ENCODE peak calls at places on chromosomes 13 and 19, in five cellular contexts. One of them, this sample, is unnamed.

GRCh38 chr19:9052894-9053293 is 34.0 kb upstream of the OR1M1 start:
- DNase-seq in HCT116: no peak
- DNase-seq in K562: no peak
- DNase-seq in SK-N-SH: no peak
- DNase-seq in H1: no peak
- DNase-seq in this sample: no peak

GRCh38 chr13:61728468-61728867 is 312.8 kb upstream of the PCDH20 start:
- DNase-seq in HCT116: no peak
- DNase-seq in K562: no peak
- DNase-seq in SK-N-SH: peak
- DNase-seq in H1: no peak
- DNase-seq in this sample: peak

GRCh38 chr19:2923510-2923909 is 21.3 kb downstream of the ZNF77 start:
- DNase-seq in HCT116: no peak
- DNase-seq in K562: no peak
- DNase-seq in SK-N-SH: no peak
- DNase-seq in H1: no peak
- DNase-seq in this sample: no peak

GRCh38 chr19:50695251-50696064 is 24.1 kb downstream of the SHANK1 start:
- DNase-seq in HCT116: no peak
- DNase-seq in K562: peak
- DNase-seq in SK-N-SH: peak
- DNase-seq in H1: peak
- DNase-seq in this sample: peak

GRCh38 chr13:24627864-24628418 is 52.3 kb upstream of the ATP12A start:
- DNase-seq in HCT116: no peak
- DNase-seq in K562: peak
- DNase-seq in SK-N-SH: no peak
- DNase-seq in H1: no peak
- DNase-seq in this sample: no peak

GRCh38 chr19:58385313-58386165 is 1.5 kb upstream of the RPS5 start:
- DNase-seq in HCT116: no peak
- DNase-seq in K562: no peak
- DNase-seq in SK-N-SH: no peak
- DNase-seq in H1: no peak
- DNase-seq in this sample: no peak

GRCh38 chr19:19615086-19615485 is 3.4 kb downstream of the PBX4 start:
- DNase-seq in HCT116: peak
- DNase-seq in K562: no peak
- DNase-seq in SK-N-SH: no peak
- DNase-seq in H1: no peak
- DNase-seq in this sample: no peak

GRCh38 chr13:44156294-44156658 is 217.3 kb upstream of the SERP2 start:
- DNase-seq in HCT116: no peak
- DNase-seq in K562: no peak
- DNase-seq in SK-N-SH: no peak
- DNase-seq in H1: no peak
- DNase-seq in this sample: no peak

GRCh38 chr13:99689955-99690354 is 188.7 kb downstream of the TM9SF2 start:
- DNase-seq in HCT116: no peak
- DNase-seq in K562: no peak
- DNase-seq in SK-N-SH: no peak
- DNase-seq in H1: no peak
- DNase-seq in this sample: no peak

GRCh38 chr13:60838581-60838980 is 441.6 kb downstream of the TDRD3 start:
- DNase-seq in HCT116: no peak
- DNase-seq in K562: no peak
- DNase-seq in SK-N-SH: no peak
- DNase-seq in H1: no peak
- DNase-seq in this sample: peak

GRCh38 chr19:45769821-45770191 is 754 bp upstream of the SIX5 start:
- DNase-seq in HCT116: no peak
- DNase-seq in K562: peak
- DNase-seq in SK-N-SH: no peak
- DNase-seq in H1: peak
- DNase-seq in this sample: peak

GRCh38 chr19:31316201-31316951 is 32.9 kb downstream of the TSHZ3 start:
- DNase-seq in HCT116: no peak
- DNase-seq in K562: no peak
- DNase-seq in SK-N-SH: no peak
- DNase-seq in H1: no peak
- DNase-seq in this sample: no peak

GRCh38 chr19:38388310-38389100 is at the start of gene SPRED3:
- DNase-seq in HCT116: no peak
- DNase-seq in K562: peak
- DNase-seq in SK-N-SH: peak
- DNase-seq in H1: peak
- DNase-seq in this sample: peak

GRCh38 chr19:29841559-29842367 is 30.0 kb downstream of the CCNE1 start:
- DNase-seq in HCT116: peak
- DNase-seq in K562: peak
- DNase-seq in SK-N-SH: peak
- DNase-seq in H1: no peak
- DNase-seq in this sample: no peak

GRCh38 chr13:100892981-100893380 is 218.4 kb upstream of the TMTC4 start:
- DNase-seq in HCT116: no peak
- DNase-seq in K562: no peak
- DNase-seq in SK-N-SH: no peak
- DNase-seq in H1: no peak
- DNase-seq in this sample: no peak

GRCh38 chr19:31023038-31023437 is 326.2 kb downstream of the TSHZ3 start:
- DNase-seq in HCT116: no peak
- DNase-seq in K562: no peak
- DNase-seq in SK-N-SH: peak
- DNase-seq in H1: no peak
- DNase-seq in this sample: no peak

GRCh38 chr13:22412452-22412851 is 741.6 kb downstream of the FGF9 start:
- DNase-seq in HCT116: no peak
- DNase-seq in K562: no peak
- DNase-seq in SK-N-SH: no peak
- DNase-seq in H1: no peak
- DNase-seq in this sample: no peak

GRCh38 chr19:756232-756631 is 5.3 kb downstream of the MISP start:
- DNase-seq in HCT116: peak
- DNase-seq in K562: peak
- DNase-seq in SK-N-SH: peak
- DNase-seq in H1: no peak
- DNase-seq in this sample: no peak

GRCh38 chr13:46964789-46965527 is 68.1 kb upstream of the HTR2A start:
- DNase-seq in HCT116: no peak
- DNase-seq in K562: no peak
- DNase-seq in SK-N-SH: no peak
- DNase-seq in H1: no peak
- DNase-seq in this sample: no peak

GRCh38 chr19:39157275-39157996 is 31.9 kb downstream of the PAK4 start:
- DNase-seq in HCT116: no peak
- DNase-seq in K562: no peak
- DNase-seq in SK-N-SH: no peak
- DNase-seq in H1: no peak
- DNase-seq in this sample: no peak

GRCh38 chr13:33186851-33187250 is 98.7 kb downstream of the STARD13 start:
- DNase-seq in HCT116: no peak
- DNase-seq in K562: no peak
- DNase-seq in SK-N-SH: no peak
- DNase-seq in H1: no peak
- DNase-seq in this sample: no peak

GRCh38 chr19:5676711-5677110 is 3.6 kb downstream of the MICOS13 start:
- DNase-seq in HCT116: no peak
- DNase-seq in K562: no peak
- DNase-seq in SK-N-SH: no peak
- DNase-seq in H1: no peak
- DNase-seq in this sample: no peak

GRCh38 chr13:44238011-44238421 is 135.6 kb upstream of the SERP2 start:
- DNase-seq in HCT116: no peak
- DNase-seq in K562: no peak
- DNase-seq in SK-N-SH: peak
- DNase-seq in H1: no peak
- DNase-seq in this sample: no peak

GRCh38 chr19:19506592-19506991 is 8.8 kb downstream of the TSSK6 start:
- DNase-seq in HCT116: no peak
- DNase-seq in K562: no peak
- DNase-seq in SK-N-SH: no peak
- DNase-seq in H1: no peak
- DNase-seq in this sample: no peak

GRCh38 chr13:24063281-24063851 is 97.2 kb upstream of the SPATA13 start:
- DNase-seq in HCT116: no peak
- DNase-seq in K562: no peak
- DNase-seq in SK-N-SH: no peak
- DNase-seq in H1: no peak
- DNase-seq in this sample: no peak

GRCh38 chr19:38975214-38975860 is at the start of gene FBXO17:
- DNase-seq in HCT116: no peak
- DNase-seq in K562: peak
- DNase-seq in SK-N-SH: peak
- DNase-seq in H1: peak
- DNase-seq in this sample: no peak

DNA sequence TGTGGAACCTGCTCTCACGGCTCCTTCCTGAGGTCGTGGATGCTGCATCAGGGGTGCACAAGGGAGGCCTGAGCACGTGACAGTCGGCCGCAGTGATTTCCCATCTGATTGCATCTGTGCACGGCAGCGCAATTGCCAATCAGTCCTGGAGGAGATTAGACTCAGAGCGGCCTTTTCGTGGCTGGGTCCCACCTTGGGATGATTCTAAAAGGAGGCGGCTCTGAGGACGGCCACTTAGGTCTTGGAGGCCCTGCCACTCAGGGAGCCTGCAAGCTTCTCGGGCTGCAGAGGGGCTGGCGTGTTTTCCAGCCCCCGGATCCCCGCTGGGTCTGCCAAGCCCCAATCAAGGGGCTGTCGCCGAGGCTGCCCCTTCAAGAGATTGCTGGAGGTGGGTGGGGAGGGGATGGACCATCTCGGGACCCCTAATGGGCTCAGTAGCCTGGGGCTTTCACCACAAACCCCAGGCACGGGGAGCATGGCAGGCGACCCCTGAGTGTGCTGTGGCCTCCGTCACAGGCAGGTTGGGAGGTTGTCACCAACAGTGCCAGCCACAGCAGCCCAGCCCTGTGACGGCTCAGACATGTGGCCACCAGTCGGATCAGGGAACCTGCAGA is 51.6 kb downstream of the SOX1 start:
- DNase-seq in HCT116: no peak
- DNase-seq in K562: no peak
- DNase-seq in SK-N-SH: no peak
- DNase-seq in H1: no peak
- DNase-seq in this sample: no peak
- TF ChIP-seq JUND in HCT116: no peak
- TF ChIP-seq JUND in K562: no peak
- TF ChIP-seq JUND in SK-N-SH: no peak
- TF ChIP-seq JUND in H1: no peak
- TF ChIP-seq JUND in this sample: no peak

DNA sequence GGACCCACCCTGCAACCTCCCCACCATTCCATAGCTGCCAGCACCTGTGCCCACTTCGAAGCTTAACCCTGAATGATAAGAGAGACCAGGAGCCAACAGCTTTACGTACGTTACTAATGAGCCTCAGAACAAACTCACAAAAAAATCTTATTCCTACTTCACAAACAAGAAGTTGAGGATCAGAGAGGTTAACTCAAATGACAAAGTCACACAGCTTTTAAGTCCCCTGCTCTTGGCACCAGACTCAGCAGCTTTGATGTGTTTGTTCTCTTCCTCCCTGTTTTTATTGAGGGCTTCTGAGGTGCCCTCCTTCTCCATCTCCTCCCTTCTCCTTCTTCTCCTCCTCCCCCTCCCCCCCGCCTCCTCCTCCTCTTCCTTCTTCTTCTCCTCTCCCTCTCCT is 115.4 kb downstream of the ZDHHC20 start:
- DNase-seq in HCT116: no peak
- DNase-seq in K562: no peak
- DNase-seq in SK-N-SH: no peak
- DNase-seq in H1: no peak
- DNase-seq in this sample: no peak
- TF ChIP-seq JUND in HCT116: no peak
- TF ChIP-seq JUND in K562: no peak
- TF ChIP-seq JUND in SK-N-SH: no peak
- TF ChIP-seq JUND in H1: no peak
- TF ChIP-seq JUND in this sample: no peak

DNA sequence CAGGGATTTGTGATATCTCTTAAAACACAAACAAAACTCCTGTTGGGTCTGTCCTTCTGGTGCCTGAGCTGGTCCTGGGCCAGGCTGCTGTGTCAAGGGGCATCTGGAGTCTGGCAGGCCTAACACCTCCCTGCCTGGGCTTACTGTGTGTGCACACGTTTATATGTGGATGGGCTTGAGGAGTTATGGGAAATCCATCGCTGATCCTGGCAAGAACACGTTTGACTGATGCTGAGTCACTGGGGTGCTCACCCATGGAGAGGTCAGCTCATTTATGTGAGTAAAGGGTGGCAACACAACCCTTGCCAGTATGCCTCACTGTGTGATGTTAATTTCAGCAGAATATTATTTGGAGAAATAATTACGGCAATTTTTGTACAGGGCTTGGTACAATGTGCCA is 44.5 kb upstream of the PCDH8 start:
- DNase-seq in HCT116: no peak
- DNase-seq in K562: no peak
- DNase-seq in SK-N-SH: no peak
- DNase-seq in H1: no peak
- DNase-seq in this sample: no peak
- TF ChIP-seq JUND in HCT116: no peak
- TF ChIP-seq JUND in K562: no peak
- TF ChIP-seq JUND in SK-N-SH: no peak
- TF ChIP-seq JUND in H1: no peak
- TF ChIP-seq JUND in this sample: no peak

GRCh38 chr19:42121666-42122069 is 10.6 kb downstream of the POU2F2 start:
- DNase-seq in HCT116: no peak
- DNase-seq in K562: no peak
- DNase-seq in SK-N-SH: no peak
- DNase-seq in H1: no peak
- DNase-seq in this sample: no peak
- TF ChIP-seq JUND in HCT116: no peak
- TF ChIP-seq JUND in K562: no peak
- TF ChIP-seq JUND in SK-N-SH: peak
- TF ChIP-seq JUND in H1: no peak
- TF ChIP-seq JUND in this sample: no peak

DNA sequence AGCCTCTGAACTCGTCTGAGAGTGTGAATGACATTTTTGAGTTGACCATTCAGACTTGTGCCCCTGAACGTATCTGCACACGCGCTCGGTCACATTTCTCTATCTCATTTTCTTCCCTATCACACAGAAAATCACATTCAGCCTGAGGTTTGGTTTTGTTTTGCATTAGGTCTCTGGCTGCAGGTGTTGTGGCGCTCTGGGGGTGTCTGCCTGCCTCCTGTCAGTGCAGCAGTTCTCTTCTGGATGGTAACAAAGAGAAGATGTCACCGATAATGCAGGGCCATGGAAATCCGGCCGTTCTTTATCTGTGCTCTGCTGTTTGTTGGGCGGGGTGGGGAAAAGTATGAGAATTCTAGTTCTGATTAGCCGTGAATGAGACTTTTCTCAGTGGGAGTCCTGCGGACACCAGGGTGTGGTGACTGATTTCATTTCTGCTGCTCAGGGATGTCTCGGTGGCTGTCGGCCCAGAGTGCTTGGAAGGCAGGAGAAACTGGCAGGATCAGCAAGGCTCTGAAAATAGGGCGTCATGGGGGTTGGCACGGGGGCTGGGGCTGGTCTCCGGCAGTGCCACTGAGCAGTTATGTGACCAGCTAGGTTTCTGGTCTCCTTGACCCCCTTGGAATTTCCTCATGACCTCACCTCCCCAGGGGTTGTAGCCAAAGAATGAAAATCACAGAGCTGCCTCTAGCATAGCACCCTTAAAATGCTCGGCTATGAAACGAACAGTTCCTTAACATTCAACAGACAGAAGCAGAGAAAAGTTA is 5.1 kb downstream of the RNF113B start:
- DNase-seq in HCT116: no peak
- DNase-seq in K562: peak
- DNase-seq in SK-N-SH: peak
- DNase-seq in H1: no peak
- DNase-seq in this sample: peak
- TF ChIP-seq JUND in HCT116: no peak
- TF ChIP-seq JUND in K562: no peak
- TF ChIP-seq JUND in SK-N-SH: no peak
- TF ChIP-seq JUND in H1: no peak
- TF ChIP-seq JUND in this sample: no peak

This sample was measured in T47D.